ENCODE peak calls at places on chromosome 18, in seven cellular contexts. One of them, this sample, is unnamed.

GRCh38 chr18:814300-815084 is 2.5 kb upstream of the YES1 start:
- DNase-seq in cardiac muscle cell: no peak
- DNase-seq in spleen: no peak
- DNase-seq in IMR-90: no peak
- DNase-seq in effector memory CD4-positive, alpha-beta T cell: no peak
- DNase-seq in left lung: no peak
- DNase-seq in dorsolateral prefrontal cortex: no peak
- DNase-seq in this sample: no peak

GRCh38 chr18:53629356-53629755 is 595.1 kb downstream of the MBD2 start:
- DNase-seq in cardiac muscle cell: no peak
- DNase-seq in spleen: no peak
- DNase-seq in IMR-90: no peak
- DNase-seq in effector memory CD4-positive, alpha-beta T cell: no peak
- DNase-seq in left lung: no peak
- DNase-seq in dorsolateral prefrontal cortex: no peak
- DNase-seq in this sample: no peak

GRCh38 chr18:60978338-60978737 is 354.9 kb upstream of the CDH20 start:
- DNase-seq in cardiac muscle cell: peak
- DNase-seq in spleen: no peak
- DNase-seq in IMR-90: peak
- DNase-seq in effector memory CD4-positive, alpha-beta T cell: no peak
- DNase-seq in left lung: no peak
- DNase-seq in dorsolateral prefrontal cortex: no peak
- DNase-seq in this sample: no peak

GRCh38 chr18:36461551-36461987 is 164.1 kb downstream of the FHOD3 start:
- DNase-seq in cardiac muscle cell: peak
- DNase-seq in spleen: no peak
- DNase-seq in IMR-90: no peak
- DNase-seq in effector memory CD4-positive, alpha-beta T cell: no peak
- DNase-seq in left lung: no peak
- DNase-seq in dorsolateral prefrontal cortex: no peak
- DNase-seq in this sample: no peak

GRCh38 chr18:78238404-78239089 is 741.1 kb upstream of the SALL3 start:
- DNase-seq in cardiac muscle cell: no peak
- DNase-seq in spleen: no peak
- DNase-seq in IMR-90: no peak
- DNase-seq in effector memory CD4-positive, alpha-beta T cell: no peak
- DNase-seq in left lung: no peak
- DNase-seq in dorsolateral prefrontal cortex: no peak
- DNase-seq in this sample: no peak

GRCh38 chr18:52766002-52766540 is 426.1 kb downstream of the DCC start:
- DNase-seq in cardiac muscle cell: no peak
- DNase-seq in spleen: no peak
- DNase-seq in IMR-90: no peak
- DNase-seq in effector memory CD4-positive, alpha-beta T cell: no peak
- DNase-seq in left lung: no peak
- DNase-seq in dorsolateral prefrontal cortex: no peak
- DNase-seq in this sample: no peak

GRCh38 chr18:46480187-46480586 is 176.8 kb downstream of the LOXHD1 start:
- DNase-seq in cardiac muscle cell: no peak
- DNase-seq in spleen: no peak
- DNase-seq in IMR-90: no peak
- DNase-seq in effector memory CD4-positive, alpha-beta T cell: no peak
- DNase-seq in left lung: no peak
- DNase-seq in dorsolateral prefrontal cortex: no peak
- DNase-seq in this sample: no peak

GRCh38 chr18:64618390-64618789 is 469.5 kb upstream of the LINC00305 start:
- DNase-seq in cardiac muscle cell: no peak
- DNase-seq in spleen: no peak
- DNase-seq in IMR-90: no peak
- DNase-seq in effector memory CD4-positive, alpha-beta T cell: no peak
- DNase-seq in left lung: no peak
- DNase-seq in dorsolateral prefrontal cortex: no peak
- DNase-seq in this sample: no peak

DNA sequence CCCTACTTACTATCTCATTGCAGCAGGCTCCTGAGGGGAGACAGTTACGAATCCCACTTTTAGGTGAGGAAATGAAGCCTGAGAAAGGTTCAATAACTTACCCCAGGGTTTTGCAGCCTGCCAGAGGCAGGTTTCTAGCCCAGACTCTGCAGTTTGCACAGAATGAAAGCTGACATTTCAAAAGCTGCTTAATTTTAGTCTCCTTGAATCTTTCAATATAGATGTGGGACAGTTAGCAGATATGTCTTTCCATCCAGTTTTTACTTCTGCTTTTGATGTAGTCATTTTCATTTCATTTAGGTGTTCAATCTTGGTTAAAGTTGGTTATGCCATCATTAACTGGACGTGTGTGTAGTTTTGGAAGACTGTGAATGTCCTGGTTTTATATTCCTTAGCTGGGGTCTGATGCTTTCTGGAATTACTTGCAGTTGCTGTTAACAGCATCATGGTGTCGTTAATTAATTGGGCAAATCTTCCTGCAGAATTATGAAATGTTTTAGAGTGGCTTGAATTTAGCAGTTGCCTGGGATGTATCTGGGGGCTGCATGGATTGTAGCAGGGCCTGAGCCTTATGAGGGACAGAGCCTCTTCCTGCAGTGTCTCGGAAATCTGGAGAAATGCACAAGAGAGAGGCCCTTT is 100.7 kb downstream of the ZNF532 start:
- DNase-seq in cardiac muscle cell: no peak
- DNase-seq in spleen: no peak
- DNase-seq in IMR-90: no peak
- DNase-seq in effector memory CD4-positive, alpha-beta T cell: no peak
- DNase-seq in left lung: no peak
- DNase-seq in dorsolateral prefrontal cortex: no peak
- DNase-seq in this sample: no peak
- H3K4me3 ChIP-seq in cardiac muscle cell: no peak
- H3K4me3 ChIP-seq in spleen: no peak
- H3K4me3 ChIP-seq in IMR-90: no peak
- H3K4me3 ChIP-seq in effector memory CD4-positive, alpha-beta T cell: no peak
- H3K4me3 ChIP-seq in left lung: no peak
- H3K4me3 ChIP-seq in dorsolateral prefrontal cortex: no peak
- H3K4me3 ChIP-seq in this sample: no peak

GRCh38 chr18:8139971-8140406 is 469.2 kb upstream of the RAB12 start:
- DNase-seq in cardiac muscle cell: peak
- DNase-seq in spleen: no peak
- DNase-seq in IMR-90: no peak
- DNase-seq in effector memory CD4-positive, alpha-beta T cell: no peak
- DNase-seq in left lung: no peak
- DNase-seq in dorsolateral prefrontal cortex: no peak
- DNase-seq in this sample: no peak
- H3K27ac ChIP-seq in cardiac muscle cell: no peak
- H3K27ac ChIP-seq in spleen: no peak
- H3K27ac ChIP-seq in IMR-90: no peak
- H3K27ac ChIP-seq in effector memory CD4-positive, alpha-beta T cell: no peak
- H3K27ac ChIP-seq in left lung: no peak
- H3K27ac ChIP-seq in dorsolateral prefrontal cortex: peak
- H3K27ac ChIP-seq in this sample: no peak

DNA sequence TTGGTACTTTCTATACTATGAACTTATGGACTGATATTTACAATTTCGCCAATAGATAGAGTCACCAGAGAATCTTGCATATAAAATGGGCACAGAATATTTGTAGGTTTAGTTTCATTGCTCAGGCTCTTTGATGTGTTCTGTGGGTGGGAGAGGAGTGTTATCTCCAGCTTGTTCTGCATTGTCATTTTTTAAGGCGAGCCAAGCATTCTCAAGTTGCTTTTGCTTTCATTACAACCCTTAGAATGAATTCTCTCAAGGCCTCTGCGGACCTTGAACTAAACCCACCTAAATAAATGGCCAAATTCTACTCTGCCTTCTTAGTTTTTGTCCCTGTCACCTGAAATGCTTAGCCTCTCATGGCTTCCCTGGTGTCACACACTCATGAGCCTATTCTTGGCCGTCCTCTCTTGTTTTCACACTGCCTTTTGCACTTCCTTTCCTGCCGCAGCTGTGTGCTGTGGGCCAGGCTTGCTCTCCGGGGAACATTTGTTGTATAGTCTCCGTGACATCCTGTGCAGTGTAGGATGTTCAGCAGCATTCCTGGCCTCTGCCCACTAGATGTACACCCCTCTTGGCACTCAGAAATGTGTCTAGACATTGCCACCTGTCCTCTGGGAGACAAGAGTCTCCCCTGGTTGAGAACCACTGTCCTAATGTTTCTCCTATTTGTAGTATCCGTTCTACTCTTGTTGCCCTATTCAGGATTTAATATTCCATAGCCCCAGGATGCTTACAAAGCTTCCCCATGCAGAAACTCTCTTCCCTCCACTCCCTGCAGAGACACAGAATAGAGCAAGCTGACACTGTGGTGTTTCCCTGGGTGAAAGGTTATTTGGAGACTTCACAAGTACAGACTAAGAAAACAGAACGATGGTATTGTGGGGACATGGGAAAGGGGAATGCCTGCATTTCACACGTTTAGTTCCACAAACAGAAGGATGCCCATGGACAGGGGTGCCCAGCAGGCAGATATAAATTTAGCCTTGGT is 255.6 kb downstream of the PTPRM start:
- DNase-seq in cardiac muscle cell: peak
- DNase-seq in spleen: no peak
- DNase-seq in IMR-90: no peak
- DNase-seq in effector memory CD4-positive, alpha-beta T cell: no peak
- DNase-seq in left lung: no peak
- DNase-seq in dorsolateral prefrontal cortex: no peak
- DNase-seq in this sample: no peak
- H3K4me3 ChIP-seq in cardiac muscle cell: no peak
- H3K4me3 ChIP-seq in spleen: no peak
- H3K4me3 ChIP-seq in IMR-90: no peak
- H3K4me3 ChIP-seq in effector memory CD4-positive, alpha-beta T cell: no peak
- H3K4me3 ChIP-seq in left lung: peak
- H3K4me3 ChIP-seq in dorsolateral prefrontal cortex: no peak
- H3K4me3 ChIP-seq in this sample: peak

GRCh38 chr18:48889981-48890735 is 60.6 kb downstream of the SMAD7 start:
- DNase-seq in cardiac muscle cell: no peak
- DNase-seq in spleen: peak
- DNase-seq in IMR-90: no peak
- DNase-seq in effector memory CD4-positive, alpha-beta T cell: no peak
- DNase-seq in left lung: no peak
- DNase-seq in dorsolateral prefrontal cortex: no peak
- DNase-seq in this sample: peak
- H3K27ac ChIP-seq in cardiac muscle cell: peak
- H3K27ac ChIP-seq in spleen: no peak
- H3K27ac ChIP-seq in IMR-90: no peak
- H3K27ac ChIP-seq in effector memory CD4-positive, alpha-beta T cell: no peak
- H3K27ac ChIP-seq in left lung: no peak
- H3K27ac ChIP-seq in dorsolateral prefrontal cortex: no peak
- H3K27ac ChIP-seq in this sample: no peak

DNA sequence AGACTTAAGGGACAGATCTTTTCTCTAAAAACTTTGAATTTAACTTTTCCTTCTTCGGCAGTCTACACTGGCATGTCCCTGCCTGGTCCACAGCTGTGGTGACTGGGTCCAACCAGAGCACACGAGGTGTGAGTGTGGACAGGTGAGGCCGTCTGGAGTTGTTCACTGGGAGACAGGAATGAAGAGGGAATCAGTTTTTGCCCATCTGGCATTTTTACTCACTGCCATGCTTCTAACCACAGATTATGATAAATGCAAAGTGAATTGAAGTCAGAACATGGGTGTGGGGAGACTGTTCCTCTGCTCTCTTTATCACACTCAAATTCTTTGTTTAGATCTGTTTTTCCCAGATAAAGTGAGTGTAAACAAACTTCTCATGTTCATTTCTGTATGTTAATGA is 54.6 kb upstream of the PIEZO2 start:
- DNase-seq in cardiac muscle cell: no peak
- DNase-seq in spleen: no peak
- DNase-seq in IMR-90: no peak
- DNase-seq in effector memory CD4-positive, alpha-beta T cell: no peak
- DNase-seq in left lung: no peak
- DNase-seq in dorsolateral prefrontal cortex: no peak
- DNase-seq in this sample: no peak
- H3K4me3 ChIP-seq in cardiac muscle cell: no peak
- H3K4me3 ChIP-seq in spleen: no peak
- H3K4me3 ChIP-seq in IMR-90: no peak
- H3K4me3 ChIP-seq in effector memory CD4-positive, alpha-beta T cell: no peak
- H3K4me3 ChIP-seq in left lung: no peak
- H3K4me3 ChIP-seq in dorsolateral prefrontal cortex: no peak
- H3K4me3 ChIP-seq in this sample: no peak

DNA sequence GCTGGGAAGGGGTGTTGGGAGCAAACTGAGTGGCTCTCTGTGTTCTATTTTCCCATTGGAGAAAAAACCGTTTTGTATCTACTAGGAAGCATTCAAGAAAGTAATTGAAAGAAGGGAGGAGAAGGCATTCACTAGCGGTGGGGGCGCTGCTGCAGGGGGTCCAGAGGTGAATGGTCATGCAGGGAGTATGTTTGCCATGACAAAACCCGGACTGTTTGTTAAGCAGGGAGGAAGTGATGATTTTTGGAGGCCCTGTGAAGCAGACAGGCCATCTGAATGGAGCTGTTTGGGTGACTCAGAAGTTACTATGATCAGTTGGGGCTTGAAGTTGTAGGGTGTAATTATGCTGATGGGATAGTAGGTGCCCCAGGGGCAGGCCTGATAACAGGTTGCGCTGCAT is 7.0 kb downstream of the TAF4B start:
- DNase-seq in cardiac muscle cell: no peak
- DNase-seq in spleen: no peak
- DNase-seq in IMR-90: no peak
- DNase-seq in effector memory CD4-positive, alpha-beta T cell: no peak
- DNase-seq in left lung: no peak
- DNase-seq in dorsolateral prefrontal cortex: no peak
- DNase-seq in this sample: no peak
- H3K27ac ChIP-seq in cardiac muscle cell: no peak
- H3K27ac ChIP-seq in spleen: no peak
- H3K27ac ChIP-seq in IMR-90: no peak
- H3K27ac ChIP-seq in effector memory CD4-positive, alpha-beta T cell: no peak
- H3K27ac ChIP-seq in left lung: no peak
- H3K27ac ChIP-seq in dorsolateral prefrontal cortex: no peak
- H3K27ac ChIP-seq in this sample: no peak

GRCh38 chr18:55338955-55339662 is 248.9 kb downstream of the TCF4 start:
- DNase-seq in cardiac muscle cell: peak
- DNase-seq in spleen: no peak
- DNase-seq in IMR-90: peak
- DNase-seq in effector memory CD4-positive, alpha-beta T cell: no peak
- DNase-seq in left lung: no peak
- DNase-seq in dorsolateral prefrontal cortex: no peak
- DNase-seq in this sample: no peak
- H3K4me3 ChIP-seq in cardiac muscle cell: no peak
- H3K4me3 ChIP-seq in spleen: no peak
- H3K4me3 ChIP-seq in IMR-90: no peak
- H3K4me3 ChIP-seq in effector memory CD4-positive, alpha-beta T cell: no peak
- H3K4me3 ChIP-seq in left lung: no peak
- H3K4me3 ChIP-seq in dorsolateral prefrontal cortex: peak
- H3K4me3 ChIP-seq in this sample: no peak